ENCODE peak calls at places on chromosomes 16 and 17, in four cellular contexts. K is activated T-helper 9 cell treated with anti-CD3 and anti-CD28 coated beads, Interleukin-2, amount 50 U/mL, for 16 hours; R is astrocyte of the cerebellum; E is neural progenitor cell. B is an unnamed sample.

GRCh38 chr16:59021751-59022150 is 287.6 kb upstream of the GOT2 start:
- DNase-seq in K (no peak), R (no peak), E (no peak), B (peak)

GRCh38 chr16:82832861-82833260 is 206.1 kb downstream of the CDH13 start:
- DNase-seq in K (no peak), R (no peak), E (no peak), B (no peak)

GRCh38 chr17:35244345-35245195 is 1.7 kb downstream of the SLFN5 start:
- DNase-seq in K (peak), R (no peak), E (peak), B (no peak)

GRCh38 chr17:28426081-28426519 is 20.1 kb upstream of the SLC46A1 start:
- DNase-seq in K (no peak), R (no peak), E (peak), B (no peak)

GRCh38 chr17:42365136-42365535 is 23.1 kb downstream of the STAT3 start:
- DNase-seq in K (peak), R (peak), E (no peak), B (no peak)

GRCh38 chr17:64357191-64357981 is 33.3 kb downstream of the PECAM1 start:
- DNase-seq in K (no peak), R (peak), E (no peak), B (no peak)

GRCh38 chr16:23296994-23297393 is 5.1 kb upstream of the SCNN1B start:
- DNase-seq in K (no peak), R (no peak), E (peak), B (no peak)

GRCh38 chr16:79698341-79698753 is 97.8 kb upstream of the MAF start:
- DNase-seq in K (no peak), R (no peak), E (no peak), B (no peak)

GRCh38 chr17:20059728-20060188 is 50.6 kb downstream of the SPECC1 start:
- DNase-seq in K (no peak), R (no peak), E (no peak), B (no peak)

GRCh38 chr16:86195863-86196630 is 297.1 kb downstream of the IRF8 start:
- DNase-seq in K (no peak), R (no peak), E (peak), B (no peak)

GRCh38 chr17:45132302-45132568 is at the start of gene PLCD3:
- DNase-seq in K (no peak), R (no peak), E (peak), B (no peak)

GRCh38 chr16:56513972-56514371 is 5.9 kb downstream of the BBS2 start:
- DNase-seq in K (peak), R (peak), E (peak), B (no peak)

GRCh38 chr16:87832137-87832527 is 37.2 kb downstream of the SLC7A5 start:
- DNase-seq in K (no peak), R (no peak), E (no peak), B (no peak)

GRCh38 chr16:85006639-85007038 is 4.7 kb downstream of the ZDHHC7 start:
- DNase-seq in K (no peak), R (no peak), E (no peak), B (no peak)

GRCh38 chr17:74379495-74380085 is 12.3 kb downstream of the GPR142 start:
- DNase-seq in K (peak), R (peak), E (peak), B (peak)

GRCh38 chr16:31141489-31142108 is 6.1 kb upstream of the PRSS8 start:
- DNase-seq in K (no peak), R (no peak), E (no peak), B (peak)

GRCh38 chr16:30948956-30949654 is at the start of gene ORAI3:
- DNase-seq in K (no peak), R (no peak), E (peak), B (no peak)

GRCh38 chr17:38733315-38734234 is 3.4 kb downstream of the CISD3 start:
- DNase-seq in K (no peak), R (no peak), E (no peak), B (no peak)

GRCh38 chr17:54257440-54257839 is 434.7 kb downstream of the KIF2B start:
- DNase-seq in K (no peak), R (no peak), E (no peak), B (no peak)

GRCh38 chr17:61368832-61369468 is 30.7 kb upstream of the TBX2 start:
- DNase-seq in K (no peak), R (no peak), E (peak), B (no peak)

GRCh38 chr16:84955427-84955826 is 55.9 kb downstream of the ZDHHC7 start:
- DNase-seq in K (no peak), R (no peak), E (no peak), B (no peak)

GRCh38 chr16:17227278-17227677 is 243.5 kb downstream of the XYLT1 start:
- DNase-seq in K (no peak), R (no peak), E (no peak), B (no peak)

GRCh38 chr17:73717690-73718089 is 73.4 kb upstream of the SDK2 start:
- DNase-seq in K (no peak), R (no peak), E (no peak), B (no peak)

GRCh38 chr17:82412535-82413520 is 5.3 kb upstream of the HEXD start:
- DNase-seq in K (no peak), R (no peak), E (no peak), B (no peak)